ENCODE peak calls at places on chromosomes 7 and 10, in seven cellular contexts. Q, K, M, U, W, Y and G are unnamed samples. For H3K36me3, the result is how much of the 10 kb centered on the place peaks cover.

GRCh38 chr7:30201161-30201666 is 66.4 kb downstream of the MTURN start:
- DNase-seq in Y (no peak), U (no peak), M (no peak), Q (no peak), W (no peak), K (no peak), G (no peak)

GRCh38 chr7:7972128-7972527 is 3.5 kb downstream of the GLCCI1 start:
- DNase-seq in K (no peak), Y (no peak), Q (no peak), M (no peak), W (no peak), U (no peak), G (no peak)

GRCh38 chr10:44105643-44106042 is 279.3 kb downstream of the CXCL12 start:
- DNase-seq in K (no peak), Q (no peak), W (no peak), U (no peak), M (no peak), Y (no peak), G (no peak)

GRCh38 chr10:114239994-114240345 is 916 bp downstream of the VWA2 start:
- DNase-seq in Y (no peak), K (no peak), Q (no peak), U (no peak), W (no peak), M (no peak), G (no peak)

GRCh38 chr10:3068201-3068967 is 1.0 kb downstream of the PFKP start:
- DNase-seq in W (peak), U (peak), M (peak), K (peak), Q (peak), Y (peak), G (peak)

GRCh38 chr10:42769653-42770052 is 12.9 kb upstream of the BMS1 start:
- DNase-seq in U (peak), W (no peak), M (peak), Y (no peak), Q (no peak), K (no peak), G (no peak)

GRCh38 chr10:31479752-31480151 is 160.7 kb downstream of the ZEB1 start:
- DNase-seq in M (no peak), Y (no peak), Q (no peak), W (no peak), K (no peak), U (no peak), G (no peak)

GRCh38 chr10:65231148-65231547 is 1694.7 kb upstream of the LRRTM3 start:
- DNase-seq in W (no peak), Q (no peak), U (no peak), M (no peak), K (no peak), Y (no peak), G (no peak)

GRCh38 chr7:50799873-50800272 is 17.2 kb upstream of the GRB10 start:
- DNase-seq in W (no peak), U (no peak), M (no peak), Q (no peak), K (no peak), Y (no peak), G (no peak)

GRCh38 chr7:55094122-55094690 is 75.4 kb downstream of the EGFR start:
- DNase-seq in M (no peak), Y (no peak), W (no peak), K (no peak), Q (no peak), U (no peak), G (no peak)

GRCh38 chr7:16205481-16205880 is 215.9 kb downstream of the CRPPA start:
- DNase-seq in W (no peak), M (no peak), Q (no peak), K (no peak), U (no peak), Y (no peak), G (no peak)

GRCh38 chr7:41445951-41446350 is 256.9 kb downstream of the INHBA start:
- DNase-seq in M (no peak), U (no peak), K (no peak), W (no peak), Y (no peak), Q (no peak), G (no peak)

GRCh38 chr10:91759581-91759986 is 38.6 kb upstream of the TNKS2 start:
- DNase-seq in K (no peak), Y (no peak), U (no peak), Q (no peak), W (no peak), M (no peak), G (no peak)

GRCh38 chr7:77979219-77979618 is 180.6 kb downstream of the PHTF2 start:
- DNase-seq in M (no peak), Q (no peak), Y (no peak), U (no peak), K (no peak), W (no peak), G (no peak)

GRCh38 chr10:131132681-131133080 is 178.8 kb downstream of the TCERG1L start:
- DNase-seq in M (no peak), K (no peak), Q (no peak), Y (no peak), W (no peak), U (no peak), G (no peak)

GRCh38 chr7:20458483-20458882 is 127.8 kb downstream of the ITGB8 start:
- DNase-seq in K (no peak), W (no peak), Q (no peak), U (no peak), Y (no peak), M (no peak), G (no peak)

GRCh38 chr10:118343115-118343514 is 991 bp upstream of the FAM204A start:
- DNase-seq in W (no peak), K (peak), Q (no peak), M (no peak), U (no peak), Y (no peak), G (no peak)

GRCh38 chr10:25068152-25069058 is 52.0 kb downstream of the THNSL1 start:
- DNase-seq in K (peak), Y (no peak), M (no peak), U (no peak), W (no peak), Q (no peak), G (no peak)

GRCh38 chr10:61899997-61900828 is 1.3 kb upstream of the ARID5B start:
- DNase-seq in W (peak), K (peak), U (peak), M (peak), Y (peak), Q (peak), G (peak)

GRCh38 chr7:92717601-92717981 is 118.8 kb downstream of the CDK6 start:
- DNase-seq in U (no peak), M (no peak), W (no peak), K (peak), Y (no peak), Q (no peak), G (no peak)

GRCh38 chr7:49848211-49848841 is 74.9 kb downstream of the VWC2 start:
- DNase-seq in W (no peak), Y (no peak), Q (no peak), U (no peak), M (no peak), K (no peak), G (no peak)

GRCh38 chr10:133004478-133004877 is 62.1 kb upstream of the CFAP46 start:
- DNase-seq in K (no peak), M (no peak), W (no peak), Q (no peak), Y (no peak), U (no peak), G (no peak)

GRCh38 chr10:65419629-65420028 is 1506.2 kb upstream of the LRRTM3 start:
- DNase-seq in Y (no peak), K (peak), U (no peak), Q (peak), W (no peak), M (no peak), G (no peak)

GRCh38 chr10:59734063-59734462 is 19.2 kb downstream of the MRLN start:
- DNase-seq in K (no peak), U (no peak), Y (no peak), W (no peak), M (no peak), Q (no peak), G (no peak)

GRCh38 chr7:115005942-115006341 is 84.0 kb downstream of the MDFIC start:
- DNase-seq in M (no peak), U (peak), K (no peak), Y (no peak), Q (peak), W (no peak), G (no peak)

GRCh38 chr7:50978633-50979215 is 196.0 kb upstream of the GRB10 start:
- DNase-seq in K (peak), M (no peak), Q (no peak), Y (no peak), U (no peak), W (no peak), G (no peak)

GRCh38 chr7:191105-192034 is 1.0 kb upstream of the FAM20C start:
- DNase-seq in W (peak), K (peak), Y (peak), M (no peak), U (peak), Q (peak), G (no peak)

GRCh38 chr10:93465806-93466675 is 16.1 kb downstream of the MYOF start:
- DNase-seq in K (peak), U (peak), Y (peak), Q (peak), W (peak), M (peak), G (no peak)

GRCh38 chr7:49791089-49791741 is 17.8 kb downstream of the VWC2 start:
- DNase-seq in W (no peak), Y (no peak), Q (peak), U (peak), M (peak), K (no peak), G (no peak)

GRCh38 chr10:26412932-26413331 is 25.2 kb upstream of the APBB1IP start:
- DNase-seq in Q (no peak), U (no peak), Y (no peak), M (no peak), K (no peak), W (no peak), G (no peak)

GRCh38 chr7:130063036-130063435 is 7.3 kb upstream of the KLHDC10 start:
- DNase-seq in Q (peak), K (peak), Y (no peak), W (no peak), U (peak), M (peak), G (peak)

GRCh38 chr10:50605280-50606270 is 18.2 kb downstream of the SGMS1 start:
- DNase-seq in Y (no peak), M (peak), U (peak), Q (peak), K (peak), W (peak), G (no peak)

GRCh38 chr7:41886906-41887311 is 184.0 kb upstream of the INHBA start:
- DNase-seq in U (peak), Y (peak), K (peak), W (peak), Q (peak), M (peak), G (no peak)

GRCh38 chr10:124033887-124034218 is 59.5 kb downstream of the CHST15 start:
- DNase-seq in Y (no peak), M (no peak), U (no peak), W (no peak), Q (no peak), K (no peak), G (no peak)

GRCh38 chr10:48623009-48623408 is 18.1 kb upstream of the ARHGAP22 start:
- DNase-seq in W (no peak), K (no peak), M (no peak), Q (no peak), Y (no peak), U (no peak), G (no peak)

GRCh38 chr10:61992683-61993629 is 91.5 kb downstream of the ARID5B start:
- DNase-seq in U (peak), W (peak), K (peak), Y (no peak), Q (peak), M (peak), G (peak)

GRCh38 chr7:151141281-151141854 is 26.1 kb downstream of the GBX1 start:
- DNase-seq in Q (no peak), M (no peak), Y (no peak), W (no peak), U (no peak), K (no peak), G (no peak)
- H3K36me3 ChIP-seq in Q (under half), M (under half), Y (under half), W (under half), U (under half), K (under half), G (under half)

DNA sequence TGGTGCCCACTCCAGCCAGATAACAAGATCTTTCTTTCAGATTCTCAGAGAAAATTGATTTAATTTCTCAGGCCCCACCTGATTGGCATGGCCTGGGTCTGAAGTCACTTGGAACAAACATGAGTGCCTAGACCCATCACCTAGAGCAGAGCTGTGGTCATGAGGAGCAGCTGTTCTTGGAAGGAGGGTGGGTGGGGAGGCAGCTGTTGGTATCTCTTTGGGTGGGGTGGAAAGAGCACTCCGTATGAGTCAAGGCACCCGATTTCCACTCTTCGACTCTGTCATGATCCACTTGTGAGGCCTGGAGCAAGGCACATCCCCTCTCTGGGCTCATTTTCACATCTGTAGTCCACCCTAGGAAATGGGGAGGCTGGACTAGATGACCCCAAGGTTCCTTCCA is 156.7 kb downstream of the C10orf105 start:
- DNase-seq in W (no peak), M (no peak), K (no peak), U (no peak), Y (no peak), Q (no peak), G (no peak)
- TF ChIP-seq CTCF in W (no peak), M (no peak), K (no peak), U (no peak), Y (no peak), Q (no peak), G (no peak)

GRCh38 chr7:98933321-98933720 is 55.0 kb downstream of the TRRAP start:
- DNase-seq in Q (no peak), M (no peak), W (no peak), K (no peak), Y (no peak), U (no peak), G (no peak)

GRCh38 chr7:98930464-98930863 is 52.1 kb downstream of the TRRAP start:
- DNase-seq in K (no peak), M (peak), Y (no peak), W (no peak), Q (no peak), U (no peak), G (no peak)

GRCh38 chr7:98927125-98927524 is 48.8 kb downstream of the TRRAP start:
- DNase-seq in U (no peak), Y (no peak), Q (no peak), K (no peak), W (no peak), M (no peak), G (no peak)

GRCh38 chr7:98934267-98934666 is 55.9 kb downstream of the TRRAP start:
- DNase-seq in W (no peak), K (no peak), Y (no peak), Q (no peak), M (no peak), U (no peak), G (no peak)

GRCh38 chr7:98930921-98931320 is 52.6 kb downstream of the TRRAP start:
- DNase-seq in U (no peak), Y (no peak), W (no peak), M (no peak), K (peak), Q (no peak), G (no peak)
- H3K36me3 ChIP-seq in U (under half), Y (under half), W (under half), M (under half), K (half or more), Q (under half), G (half or more)

GRCh38 chr7:117949232-117949631 is 76.0 kb upstream of the CTTNBP2 start:
- DNase-seq in U (no peak), Q (peak), W (no peak), M (no peak), Y (no peak), K (peak), G (no peak)
- TF ChIP-seq CTCF in U (no peak), Q (no peak), W (peak), M (no peak), Y (no peak), K (peak), G (no peak)

DNA sequence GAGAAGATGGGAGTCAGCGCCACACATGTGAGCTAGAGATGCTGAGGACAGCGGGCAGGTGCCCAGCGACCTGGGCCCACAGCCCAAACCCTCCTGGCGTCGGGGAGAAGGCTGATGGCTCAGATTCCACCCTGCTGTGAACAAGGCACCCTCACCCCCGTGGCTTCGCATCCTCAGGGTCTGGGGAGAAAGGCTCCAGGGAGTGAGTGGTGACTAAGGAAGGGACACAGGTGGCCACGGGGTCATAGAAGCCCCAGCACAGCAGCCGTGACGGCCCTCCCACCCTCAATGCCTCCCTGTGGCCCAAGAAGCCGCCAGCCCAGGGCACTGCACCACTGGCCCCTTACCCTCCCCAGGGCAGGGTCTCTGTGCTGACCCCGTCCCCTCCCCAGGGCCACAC is 19.6 kb downstream of the INTS1 start:
- DNase-seq in Q (no peak), Y (no peak), K (no peak), M (no peak), W (no peak), U (no peak), G (no peak)
- H3K36me3 ChIP-seq in Q (under half), Y (under half), K (half or more), M (under half), W (under half), U (under half), G (under half)

GRCh38 chr10:77756319-77757232 is 119.0 kb upstream of the KCNMA1 start:
- DNase-seq in K (peak), W (no peak), M (peak), U (peak), Y (no peak), Q (peak), G (no peak)
- TF ChIP-seq CTCF in K (peak), W (peak), M (no peak), U (peak), Y (peak), Q (peak), G (no peak)

GRCh38 chr10:128498746-128499145 is 372.5 kb upstream of the MKI67 start:
- DNase-seq in U (no peak), Q (no peak), K (no peak), Y (no peak), W (no peak), M (no peak), G (no peak)
- H3K36me3 ChIP-seq in U (under half), Q (under half), K (under half), Y (under half), W (under half), M (under half), G (under half)

DNA sequence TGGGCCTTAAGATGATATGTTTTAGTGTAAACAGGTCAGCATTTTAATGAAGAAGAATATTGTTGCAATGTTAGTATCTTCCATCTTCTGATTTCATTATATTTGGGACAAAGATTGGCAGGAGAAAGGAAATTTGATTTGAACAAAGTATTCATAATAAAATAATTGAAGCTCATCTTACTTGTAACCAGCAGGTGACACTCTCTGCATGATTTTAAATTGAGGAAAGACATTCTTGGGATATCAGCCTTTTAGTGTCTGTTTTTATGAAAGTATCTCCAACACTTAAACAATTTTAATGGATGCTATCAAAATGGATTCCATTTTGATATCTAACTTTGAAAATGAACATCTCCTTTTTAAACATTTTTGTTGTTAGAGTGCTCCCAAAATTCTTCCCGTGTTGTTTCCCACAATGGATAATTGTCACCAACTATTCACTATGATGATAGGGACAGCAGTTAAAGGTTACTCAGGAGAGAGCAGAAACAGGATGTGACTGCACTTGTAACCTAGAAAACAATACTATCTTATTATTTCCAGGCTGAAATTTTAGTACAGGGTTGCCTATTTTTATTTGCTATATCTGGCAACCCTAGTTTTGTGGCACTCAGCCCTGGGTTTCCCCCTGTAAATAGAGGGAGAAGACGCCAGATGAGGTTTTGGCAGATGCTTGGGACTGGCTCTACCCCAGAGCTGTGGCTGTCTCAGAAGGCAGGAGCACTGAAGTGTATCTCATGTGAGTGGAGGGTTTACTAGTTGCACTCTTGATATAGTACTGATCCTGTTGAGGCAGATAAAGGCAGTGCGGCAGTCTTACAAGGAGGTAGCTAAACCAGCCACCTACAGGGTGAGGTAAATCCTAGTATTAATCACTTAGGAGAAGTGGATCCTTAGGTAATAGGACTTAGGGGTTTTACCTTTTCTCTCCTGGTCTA is 31.0 kb upstream of the ABCB4 start:
- DNase-seq in M (no peak), U (no peak), K (no peak), Q (no peak), W (no peak), Y (no peak), G (no peak)
- TF ChIP-seq CTCF in M (no peak), U (peak), K (peak), Q (peak), W (no peak), Y (peak), G (no peak)